ENCODE peak calls at places on chromosomes 11 and 22, in five cellular contexts. H is neural progenitor cell, C is WERI-Rb-1, J is HL-60, F is psoas muscle. B is an unnamed sample.

GRCh38 chr22:27295071-27295470 is 506.5 kb downstream of the MN1 start:
- DNase-seq in H (no peak), C (peak; percentile 70), J (no peak), F (no peak), B (no peak)

GRCh38 chr11:3674189-3674588 is 3.0 kb upstream of the CHRNA10 start:
- DNase-seq in H (peak; percentile 10), C (no peak), J (no peak), F (no peak), B (no peak)

GRCh38 chr11:72066855-72067254 is 13.5 kb downstream of the NUMA1 start:
- DNase-seq in H (no peak), C (no peak), J (no peak), F (no peak), B (no peak)

GRCh38 chr11:123137496-123138270 is 57.4 kb downstream of the CLMP start:
- DNase-seq in H (peak; percentile 75), C (no peak), J (peak; percentile 60), F (peak; percentile 80), B (peak; percentile 70)

GRCh38 chr11:45750439-45750838 is 54.5 kb upstream of the SLC35C1 start:
- DNase-seq in H (no peak), C (no peak), J (no peak), F (no peak), B (no peak)

GRCh38 chr11:76626921-76627391 is 43.6 kb downstream of the LRRC32 start:
- DNase-seq in H (no peak), C (no peak), J (peak; percentile 92), F (no peak), B (no peak)

GRCh38 chr22:20552450-20552894 is 45.1 kb downstream of the MED15 start:
- DNase-seq in H (no peak), C (no peak), J (no peak), F (peak; percentile 93), B (no peak)

GRCh38 chr11:128516467-128516778 is 70.9 kb downstream of the ETS1 start:
- DNase-seq in H (no peak), C (no peak), J (no peak), F (no peak), B (no peak)

GRCh38 chr11:113411536-113411935 is 24.0 kb downstream of the ANKK1 start:
- DNase-seq in H (no peak), C (no peak), J (no peak), F (no peak), B (no peak)

GRCh38 chr11:122882809-122883681 is 486 bp downstream of the JHY start:
- DNase-seq in H (peak; percentile 80), C (peak; percentile 60), J (peak; percentile 28), F (peak; percentile 55), B (peak; percentile 76)

GRCh38 chr11:107957109-107957588 is 28.9 kb downstream of the RAB39A start:
- DNase-seq in H (no peak), C (no peak), J (no peak), F (no peak), B (no peak)

GRCh38 chr22:48175721-48176120 is 1413.3 kb downstream of the TBC1D22A start:
- DNase-seq in H (no peak), C (no peak), J (no peak), F (no peak), B (no peak)

GRCh38 chr11:76841923-76842452 is 18.7 kb upstream of the ACER3 start:
- DNase-seq in H (no peak), C (no peak), J (no peak), F (no peak), B (no peak)

GRCh38 chr22:41092023-41092817 is at the start of gene EP300:
- DNase-seq in H (peak; percentile 85), C (peak; percentile 87), J (peak; percentile 89), F (peak; percentile 85), B (peak; percentile 72)

GRCh38 chr11:119389611-119390254 is 8.2 kb upstream of the USP2 start:
- DNase-seq in H (peak; percentile 63), C (peak; percentile 61), J (no peak), F (no peak), B (no peak)
- TF ChIP-seq CTCF in H (peak; percentile 56), C (peak; percentile 66), J (peak; percentile 40), F (peak; percentile 10), B (peak; percentile 46)

GRCh38 chr11:78149646-78150045 is 10.2 kb upstream of the ALG8 start:
- DNase-seq in H (no peak), C (no peak), J (no peak), F (no peak), B (no peak)
- TF ChIP-seq CTCF in H (no peak), C (peak; percentile 7), J (no peak), F (peak; percentile 31), B (no peak)

GRCh38 chr22:46797355-46797754 is 34.9 kb downstream of the TBC1D22A start:
- DNase-seq in H (no peak), C (peak; percentile 39), J (peak; percentile 18), F (no peak), B (no peak)
- TF ChIP-seq CTCF in H (no peak), C (no peak), J (peak; percentile 3), F (no peak), B (peak; percentile 30)

GRCh38 chr11:1283906-1284305 is 25.5 kb downstream of the TOLLIP start:
- DNase-seq in H (no peak), C (no peak), J (no peak), F (no peak), B (no peak)
- TF ChIP-seq CTCF in H (no peak), C (no peak), J (no peak), F (no peak), B (no peak)

GRCh38 chr22:45866398-45867117 is 110.4 kb downstream of the WNT7B start:
- DNase-seq in H (peak; percentile 59), C (no peak), J (no peak), F (no peak), B (peak; percentile 52)

GRCh38 chr22:45865561-45866397 is 111.2 kb downstream of the WNT7B start:
- DNase-seq in H (no peak), C (no peak), J (no peak), F (no peak), B (no peak)

GRCh38 chr22:45868586-45869443 is 108.1 kb downstream of the WNT7B start:
- DNase-seq in H (no peak), C (no peak), J (peak; percentile 12), F (no peak), B (no peak)

GRCh38 chr22:45867906-45868555 is 108.9 kb downstream of the WNT7B start:
- DNase-seq in H (no peak), C (no peak), J (no peak), F (no peak), B (no peak)

DNA sequence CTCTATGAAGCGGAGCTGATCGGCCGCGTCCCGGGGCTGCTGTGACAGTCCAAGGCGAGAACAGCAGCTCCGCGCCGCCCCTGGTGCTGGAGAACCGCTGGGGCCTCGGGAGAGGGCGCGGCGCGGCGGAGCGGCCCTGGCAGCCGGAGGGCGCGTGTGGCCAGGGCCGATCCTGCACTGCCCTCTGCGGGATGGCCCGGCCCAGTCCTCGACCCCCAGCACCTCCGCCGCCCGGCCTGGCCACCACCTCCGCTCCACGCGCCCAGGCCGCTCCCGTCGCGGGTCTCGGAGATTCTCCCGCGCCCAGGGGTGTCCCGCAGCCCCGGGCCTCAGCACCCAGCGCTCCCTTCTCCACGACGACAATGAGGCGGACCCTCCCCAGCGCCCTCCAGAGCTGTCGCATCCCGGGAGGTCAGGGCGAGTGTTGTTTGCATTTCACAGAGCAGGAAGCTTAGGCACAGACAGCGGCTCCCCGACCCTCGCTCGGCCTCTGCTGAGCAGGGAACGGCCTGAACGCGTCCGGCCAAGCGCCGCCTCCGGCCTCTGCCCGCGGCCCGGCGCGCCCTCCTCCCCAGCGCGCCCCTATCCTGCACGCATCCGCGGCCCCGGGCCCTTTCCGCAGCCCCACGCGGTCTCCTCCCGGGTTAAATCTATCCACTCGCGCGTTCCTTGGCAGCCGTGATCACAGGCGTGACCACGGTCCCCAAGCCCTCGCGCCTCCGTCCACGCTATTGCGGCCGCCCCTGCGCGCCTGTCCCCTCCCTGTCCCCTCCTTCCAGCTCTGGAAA is 109.7 kb downstream of the WNT7B start:
- DNase-seq in H (peak; percentile 83), C (no peak), J (no peak), F (no peak), B (peak; percentile 62)
- TF ChIP-seq CTCF in H (peak; percentile 46), C (peak; percentile 29), J (no peak), F (peak; percentile 27), B (no peak)

GRCh38 chr22:22942511-22943329 is 55.1 kb downstream of the IGLL5 start:
- DNase-seq in H (peak; percentile 90), C (peak; percentile 84), J (peak; percentile 68), F (peak; percentile 32), B (peak; percentile 88)
- TF ChIP-seq CTCF in H (peak; percentile 96), C (peak; percentile 93), J (peak; percentile 76), F (peak; percentile 42), B (peak; percentile 82)

DNA sequence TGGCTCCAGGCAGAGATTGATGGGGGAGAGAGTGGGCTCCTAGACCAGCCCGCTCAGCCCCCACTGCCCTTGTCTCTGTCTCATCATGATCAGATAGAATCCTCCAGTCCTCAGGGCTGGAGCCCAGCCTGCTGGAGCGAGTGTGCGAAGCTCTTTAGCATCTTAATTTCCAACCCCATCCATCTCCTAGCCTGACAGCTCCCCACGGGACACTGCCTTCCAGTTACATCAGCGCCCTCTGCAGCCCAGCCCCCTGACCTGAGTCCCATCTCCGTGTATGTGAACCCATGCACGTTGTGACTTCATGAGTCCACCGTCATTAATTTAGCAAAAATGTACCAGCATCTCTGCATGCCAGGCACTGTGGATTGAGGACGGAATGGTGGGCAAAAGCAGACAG is 2.1 kb downstream of the P2RX3 start:
- DNase-seq in H (peak; percentile 65), C (peak; percentile 92), J (no peak), F (no peak), B (peak; percentile 81)
- TF ChIP-seq CTCF in H (peak; percentile 59), C (peak; percentile 78), J (no peak), F (no peak), B (peak; percentile 35)

GRCh38 chr11:299951-300735 is 817 bp upstream of the IFITM5 start:
- DNase-seq in H (peak; percentile 78), C (no peak), J (no peak), F (peak; percentile 21), B (peak; percentile 52)
- TF ChIP-seq CTCF in H (peak; percentile 47), C (peak; percentile 11), J (no peak), F (no peak), B (no peak)

DNA sequence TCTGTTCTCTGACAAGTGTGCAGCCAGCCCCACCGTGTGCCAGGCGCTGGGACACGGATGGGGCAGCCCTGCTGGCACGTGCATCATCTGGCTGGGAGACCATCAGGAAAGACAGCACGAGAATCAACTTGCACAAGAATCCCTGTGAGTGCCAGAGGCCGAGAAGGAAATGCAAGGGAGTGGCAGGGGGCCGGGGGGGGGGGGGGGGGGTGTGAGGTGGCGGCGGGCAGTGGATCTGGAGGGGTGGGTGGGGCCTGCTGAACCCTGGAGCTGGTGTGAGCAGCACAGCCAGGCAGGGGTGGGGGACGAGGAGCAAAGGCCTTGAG is 14.0 kb upstream of the FLRT1 start:
- DNase-seq in H (peak; percentile 26), C (no peak), J (no peak), F (no peak), B (no peak)
- TF ChIP-seq CTCF in H (no peak), C (no peak), J (no peak), F (no peak), B (no peak)

GRCh38 chr11:70944141-70944540 is 308.2 kb downstream of the SHANK2 start:
- DNase-seq in H (no peak), C (no peak), J (no peak), F (no peak), B (no peak)

GRCh38 chr11:70948416-70948815 is 304.0 kb downstream of the SHANK2 start:
- DNase-seq in H (no peak), C (no peak), J (no peak), F (no peak), B (no peak)

GRCh38 chr11:70944636-70945035 is 307.7 kb downstream of the SHANK2 start:
- DNase-seq in H (no peak), C (no peak), J (no peak), F (no peak), B (no peak)

GRCh38 chr11:70942593-70942992 is 309.8 kb downstream of the SHANK2 start:
- DNase-seq in H (no peak), C (peak; percentile 40), J (peak; percentile 3), F (no peak), B (peak; percentile 25)
- TF ChIP-seq CTCF in H (peak; percentile 68), C (peak; percentile 75), J (peak; percentile 5), F (no peak), B (no peak)